ENCODE peak calls at places on chromosomes 5 and 9, in seven cellular contexts. B is hepatocyte, U is astrocyte, Q is heart left ventricle, D is PC-3, G is esophagus squamous epithelium, W is tibial nerve. N is an unnamed sample.

GRCh38 chr9:119736478-119737454 is 367.5 kb upstream of the BRINP1 start:
- DNase-seq in B (no peak), U (no peak), Q (no peak), D (no peak), G (peak), W (no peak), N (peak)

GRCh38 chr5:26582350-26583040 is 455.9 kb downstream of the CDH9 start:
- DNase-seq in B (no peak), U (no peak), Q (no peak), D (peak), G (no peak), W (no peak), N (no peak)

GRCh38 chr9:122332083-122332482 is 38.7 kb upstream of the PTGS1 start:
- DNase-seq in B (no peak), U (no peak), Q (no peak), D (no peak), G (no peak), W (no peak), N (no peak)

GRCh38 chr9:17600962-17601593 is 22.2 kb downstream of the SH3GL2 start:
- DNase-seq in B (peak), U (peak), Q (no peak), D (peak), G (no peak), W (no peak), N (no peak)

GRCh38 chr5:181061645-181062044 is 21.6 kb downstream of the BTNL9 start:
- DNase-seq in B (no peak), U (no peak), Q (no peak), D (no peak), G (no peak), W (no peak), N (no peak)

GRCh38 chr9:110007477-110008270 is 200.3 kb downstream of the C9orf152 start:
- DNase-seq in B (no peak), U (no peak), Q (no peak), D (peak), G (no peak), W (no peak), N (no peak)

GRCh38 chr5:132250547-132250946 is 6.9 kb upstream of the PDLIM4 start:
- DNase-seq in B (no peak), U (no peak), Q (no peak), D (no peak), G (no peak), W (no peak), N (peak)

GRCh38 chr5:150299571-150300327 is 3.0 kb downstream of the ARSI start:
- DNase-seq in B (no peak), U (peak), Q (no peak), D (no peak), G (no peak), W (no peak), N (no peak)

GRCh38 chr9:33748633-33749304 is 46.6 kb upstream of the PRSS3 start:
- DNase-seq in B (no peak), U (no peak), Q (no peak), D (no peak), G (no peak), W (no peak), N (peak)

GRCh38 chr9:109907400-109907799 is 127.4 kb downstream of the PALM2AKAP2 start:
- DNase-seq in B (no peak), U (no peak), Q (peak), D (no peak), G (no peak), W (no peak), N (peak)

GRCh38 chr5:150015415-150015814 is 14.9 kb downstream of the HMGXB3 start:
- DNase-seq in B (no peak), U (no peak), Q (no peak), D (no peak), G (no peak), W (no peak), N (no peak)

GRCh38 chr9:133714606-133715294 is 23.4 kb downstream of the SARDH start:
- DNase-seq in B (peak), U (peak), Q (peak), D (peak), G (no peak), W (peak), N (no peak)

GRCh38 chr9:135795391-135795790 is 93.4 kb downstream of the KCNT1 start:
- DNase-seq in B (no peak), U (no peak), Q (no peak), D (no peak), G (no peak), W (no peak), N (no peak)

GRCh38 chr9:123115146-123115913 is 81.9 kb downstream of the GPR21 start:
- DNase-seq in B (no peak), U (no peak), Q (no peak), D (no peak), G (no peak), W (no peak), N (no peak)

GRCh38 chr9:126612813-126613641 is 701 bp upstream of the LMX1B start:
- DNase-seq in B (no peak), U (no peak), Q (peak), D (no peak), G (no peak), W (no peak), N (peak)

GRCh38 chr5:151622367-151623097 is 31.4 kb upstream of the FAT2 start:
- DNase-seq in B (no peak), U (peak), Q (no peak), D (no peak), G (no peak), W (no peak), N (no peak)

GRCh38 chr5:141850183-141850768 is 27.9 kb downstream of the PCDH1 start:
- DNase-seq in B (peak), U (no peak), Q (no peak), D (peak), G (peak), W (peak), N (peak)

GRCh38 chr5:149383399-149383798 is 4.3 kb upstream of the IL17B start:
- DNase-seq in B (no peak), U (no peak), Q (peak), D (no peak), G (no peak), W (no peak), N (no peak)

GRCh38 chr5:10265245-10266109 is 15.4 kb downstream of the CCT5 start:
- DNase-seq in B (no peak), U (no peak), Q (no peak), D (no peak), G (no peak), W (no peak), N (no peak)

GRCh38 chr5:150342583-150342982 is 14.9 kb upstream of the TCOF1 start:
- DNase-seq in B (no peak), U (no peak), Q (no peak), D (no peak), G (no peak), W (no peak), N (no peak)

GRCh38 chr9:106486685-106487084 is 376.3 kb upstream of the ZNF462 start:
- DNase-seq in B (no peak), U (no peak), Q (no peak), D (no peak), G (no peak), W (no peak), N (no peak)

GRCh38 chr5:43121565-43122484 is 1.1 kb downstream of the ZNF131 start:
- DNase-seq in B (peak), U (peak), Q (peak), D (peak), G (no peak), W (no peak), N (no peak)

GRCh38 chr5:1447772-1448361 is 2.6 kb upstream of the SLC6A3 start:
- DNase-seq in B (no peak), U (no peak), Q (no peak), D (no peak), G (no peak), W (no peak), N (peak)

GRCh38 chr9:123637940-123638634 is 282.1 kb downstream of the CRB2 start:
- DNase-seq in B (no peak), U (peak), Q (no peak), D (no peak), G (no peak), W (no peak), N (no peak)

GRCh38 chr9:37903581-37903830 is 421 bp downstream of the SLC25A51 start:
- DNase-seq in B (peak), U (no peak), Q (peak), D (no peak), G (no peak), W (no peak), N (peak)

GRCh38 chr5:1129725-1130082 is 17.8 kb upstream of the SLC12A7 start:
- DNase-seq in B (no peak), U (no peak), Q (no peak), D (peak), G (no peak), W (no peak), N (peak)

GRCh38 chr5:134647750-134648424 is 698 bp upstream of the SEC24A start:
- DNase-seq in B (peak), U (peak), Q (no peak), D (no peak), G (no peak), W (no peak), N (no peak)

GRCh38 chr9:107177857-107178256 is 105.2 kb upstream of the RAD23B start:
- DNase-seq in B (no peak), U (no peak), Q (no peak), D (no peak), G (no peak), W (no peak), N (no peak)

GRCh38 chr5:14172149-14172795 is 29.1 kb downstream of the TRIO start:
- DNase-seq in B (no peak), U (no peak), Q (no peak), D (no peak), G (no peak), W (no peak), N (no peak)

DNA sequence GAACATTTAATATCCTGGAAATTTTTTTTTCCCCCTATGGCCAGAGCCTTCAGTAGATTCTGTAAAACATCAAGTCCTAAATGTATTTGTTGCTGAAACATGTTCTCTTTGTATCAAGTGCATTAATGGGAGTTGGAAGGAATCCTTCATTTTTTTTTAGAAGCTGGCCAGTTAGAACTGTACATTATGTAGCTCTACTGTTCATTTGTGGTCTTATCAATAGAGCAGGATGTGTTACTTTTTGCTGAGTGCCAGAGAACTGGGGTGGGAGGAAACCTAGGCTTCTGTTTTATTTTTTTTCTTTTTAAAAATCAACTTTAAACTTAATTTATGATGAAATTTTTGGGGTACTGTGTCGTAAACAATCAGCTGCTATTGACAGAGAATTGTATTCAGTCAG is 5.0 kb downstream of the PIP5K1B start:
- DNase-seq in B (no peak), U (no peak), Q (no peak), D (no peak), G (no peak), W (no peak), N (no peak)
- H3K4me3 ChIP-seq in B (no peak), U (no peak), Q (no peak), D (no peak), G (no peak), W (no peak), N (no peak)

DNA sequence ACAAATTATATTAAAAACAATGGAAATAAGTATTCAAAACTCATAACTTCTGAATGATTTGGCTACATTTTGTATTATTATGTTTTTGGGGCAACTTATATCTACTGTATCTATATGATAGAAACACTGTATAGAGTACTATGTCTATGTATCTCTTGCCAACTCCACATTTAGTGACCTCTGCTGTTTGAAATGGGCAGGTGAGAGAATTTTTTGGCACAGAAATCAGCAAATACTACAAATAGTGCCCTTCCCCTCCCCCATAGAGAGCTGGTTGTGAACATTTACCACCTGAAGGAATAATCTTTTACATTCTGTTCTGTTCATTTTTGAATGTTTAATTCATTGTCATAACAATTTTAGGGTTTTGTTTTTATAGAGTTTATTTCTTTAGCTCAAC is 545.3 kb downstream of the PDE4D start:
- DNase-seq in B (no peak), U (no peak), Q (no peak), D (peak), G (no peak), W (no peak), N (no peak)
- TF ChIP-seq CTCF in B (peak), U (no peak), Q (no peak), D (no peak), G (no peak), W (no peak), N (no peak)

GRCh38 chr9:113497051-113497450 is 33.5 kb downstream of the RGS3 start:
- DNase-seq in B (no peak), U (no peak), Q (no peak), D (no peak), G (no peak), W (no peak), N (no peak)

GRCh38 chr9:113492343-113493079 is 29.0 kb downstream of the RGS3 start:
- DNase-seq in B (no peak), U (peak), Q (peak), D (no peak), G (no peak), W (no peak), N (no peak)

GRCh38 chr9:113488490-113488889 is 25.0 kb downstream of the RGS3 start:
- DNase-seq in B (no peak), U (no peak), Q (peak), D (no peak), G (no peak), W (no peak), N (peak)

GRCh38 chr9:113495555-113495954 is 32.0 kb downstream of the RGS3 start:
- DNase-seq in B (no peak), U (no peak), Q (no peak), D (no peak), G (no peak), W (no peak), N (no peak)

GRCh38 chr9:113493080-113493615 is 29.6 kb downstream of the RGS3 start:
- DNase-seq in B (no peak), U (no peak), Q (no peak), D (no peak), G (no peak), W (no peak), N (no peak)
- H3K27ac ChIP-seq in B (peak), U (no peak), Q (no peak), D (no peak), G (peak), W (no peak), N (no peak)

DNA sequence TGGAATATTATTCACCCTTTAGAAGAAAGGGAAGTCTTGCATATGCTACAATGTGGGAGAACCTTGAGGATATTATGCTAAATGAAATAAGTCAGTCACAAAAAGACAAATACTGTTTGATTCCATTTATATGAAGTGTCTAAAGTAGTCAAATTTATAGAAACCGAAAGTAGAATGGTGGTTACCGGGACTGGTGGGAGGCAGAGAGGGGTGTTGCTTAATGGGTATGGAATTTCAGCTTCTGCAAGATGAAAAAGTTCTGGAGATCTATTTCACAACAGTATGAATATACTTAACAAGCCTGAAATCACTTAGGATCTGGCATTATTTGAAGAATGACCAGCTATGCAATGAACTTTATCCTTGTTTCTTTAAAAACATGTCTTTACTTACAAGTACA is 14.6 kb upstream of the FREM1 start:
- DNase-seq in B (no peak), U (no peak), Q (no peak), D (no peak), G (no peak), W (no peak), N (no peak)
- H3K4me3 ChIP-seq in B (no peak), U (no peak), Q (peak), D (no peak), G (peak), W (peak), N (no peak)

DNA sequence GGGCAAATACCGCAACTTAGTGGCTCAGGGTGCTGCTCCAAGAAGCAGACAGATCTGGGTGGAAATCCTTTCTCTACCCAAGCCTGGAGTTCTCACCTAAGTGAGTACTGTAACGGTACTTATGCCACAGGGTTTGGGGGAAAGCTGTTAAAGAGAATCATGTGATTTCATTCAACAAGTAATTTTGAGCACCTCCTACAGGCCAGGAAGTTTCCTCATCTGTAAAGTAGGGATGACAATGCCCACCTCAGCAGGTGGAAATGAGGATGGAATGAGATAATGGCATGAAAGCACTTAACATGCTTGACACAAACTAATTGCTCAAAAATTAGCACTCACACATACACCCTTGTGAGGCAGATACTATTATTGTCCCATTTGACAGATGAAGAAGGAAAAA is 114.1 kb downstream of the JAKMIP2 start:
- DNase-seq in B (no peak), U (no peak), Q (no peak), D (no peak), G (no peak), W (no peak), N (no peak)
- TF ChIP-seq CTCF in B (no peak), U (no peak), Q (no peak), D (peak), G (no peak), W (no peak), N (no peak)

DNA sequence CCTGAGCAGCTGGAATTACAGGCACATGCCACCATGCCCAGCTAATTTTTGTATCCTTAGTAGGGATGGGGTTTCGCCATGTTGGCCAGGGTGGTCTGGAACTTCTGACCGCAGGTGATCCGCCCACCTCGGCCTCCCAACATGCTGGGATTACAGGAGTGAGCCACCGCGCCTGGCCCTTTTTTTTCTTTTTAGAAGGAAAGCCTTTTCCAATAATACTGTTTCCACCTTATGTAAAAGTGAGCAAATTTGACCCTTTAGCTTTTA is 23.7 kb upstream of the F2R start:
- DNase-seq in B (no peak), U (no peak), Q (no peak), D (no peak), G (no peak), W (no peak), N (no peak)
- H3K27ac ChIP-seq in B (peak), U (peak), Q (peak), D (peak), G (no peak), W (no peak), N (peak)